ENCODE peak calls at places on chromosome 10, in eight cellular contexts. F is uterus, K is cardiac muscle cell, S is H9, N is pancreas, Z is neuronal stem cell, U is right cardiac atrium, E is Peyer's patch. H is an unnamed sample. For H3K4me1, the result is how much of the 10 kb centered on the place peaks cover.

GRCh38 chr10:88184543-88185297 is 321.3 kb downstream of the PTEN start:
- DNase-seq in N (no peak), Z (no peak), E (no peak), U (no peak), F (no peak), K (no peak), S (no peak), H (no peak)

GRCh38 chr10:69486922-69487730 is 35.9 kb downstream of the TSPAN15 start:
- DNase-seq in N (no peak), S (no peak), F (no peak), Z (no peak), E (no peak), K (no peak), U (no peak), H (no peak)

GRCh38 chr10:101014966-101015581 is 15.5 kb downstream of the LZTS2 start:
- DNase-seq in K (peak), F (no peak), Z (no peak), E (no peak), N (peak), U (no peak), S (no peak), H (no peak)

GRCh38 chr10:52258791-52259427 is 55.2 kb upstream of the DKK1 start:
- DNase-seq in E (no peak), S (no peak), N (no peak), U (no peak), F (no peak), Z (no peak), K (peak), H (no peak)

GRCh38 chr10:116882631-116883030 is 33.3 kb downstream of the ENO4 start:
- DNase-seq in S (no peak), U (no peak), Z (no peak), E (no peak), K (no peak), F (no peak), N (no peak), H (no peak)

GRCh38 chr10:73937333-73938020 is 26.5 kb downstream of the PLAU start:
- DNase-seq in F (no peak), S (no peak), N (no peak), K (peak), U (peak), E (no peak), Z (no peak), H (no peak)

GRCh38 chr10:116444527-116445142 is 17.0 kb downstream of the PNLIPRP3 start:
- DNase-seq in U (no peak), S (peak), E (no peak), Z (peak), K (peak), F (no peak), N (no peak), H (no peak)

GRCh38 chr10:2925631-2926030 is 141.7 kb upstream of the PFKP start:
- DNase-seq in E (peak), Z (no peak), F (no peak), U (peak), N (peak), S (no peak), K (peak), H (peak)

GRCh38 chr10:72084094-72084459 is 4.3 kb downstream of the SPOCK2 start:
- DNase-seq in N (no peak), K (no peak), F (no peak), Z (no peak), U (no peak), E (peak), S (no peak), H (no peak)

GRCh38 chr10:55203319-55203718 is 402.3 kb upstream of the PCDH15 start:
- DNase-seq in K (no peak), U (no peak), Z (no peak), S (no peak), F (no peak), E (no peak), N (no peak), H (no peak)

GRCh38 chr10:34758447-34758996 is 56.6 kb downstream of the PARD3 start:
- DNase-seq in F (no peak), S (no peak), U (no peak), E (peak), Z (no peak), N (no peak), K (peak), H (no peak)

GRCh38 chr10:5447071-5447470 is 34.7 kb downstream of the NET1 start:
- DNase-seq in E (no peak), K (peak), U (no peak), F (no peak), Z (no peak), N (no peak), S (no peak), H (no peak)
- H3K27ac ChIP-seq in E (peak), K (peak), U (no peak), F (peak), Z (no peak), N (peak), S (no peak), H (no peak)

GRCh38 chr10:6532321-6532720 is 47.8 kb downstream of the PRKCQ start:
- DNase-seq in Z (no peak), N (no peak), F (no peak), S (no peak), K (no peak), U (no peak), E (no peak), H (no peak)
- H3K4me1 ChIP-seq in Z (under half), N (under half), F (under half), S (under half), K (under half), U (under half), E (under half), H (under half)

GRCh38 chr10:109987828-109988227 is 20.0 kb upstream of the ADD3 start:
- DNase-seq in Z (no peak), K (no peak), N (no peak), F (no peak), U (no peak), E (no peak), S (no peak), H (no peak)

GRCh38 chr10:109984013-109984412 is 23.8 kb upstream of the ADD3 start:
- DNase-seq in Z (no peak), S (no peak), U (no peak), K (no peak), F (no peak), E (no peak), N (no peak), H (no peak)

GRCh38 chr10:109982812-109983211 is 25.0 kb upstream of the ADD3 start:
- DNase-seq in Z (no peak), F (no peak), U (no peak), E (no peak), K (peak), N (no peak), S (no peak), H (no peak)

GRCh38 chr10:109988231-109988630 is 19.6 kb upstream of the ADD3 start:
- DNase-seq in K (no peak), Z (no peak), U (no peak), F (no peak), E (no peak), S (no peak), N (no peak), H (no peak)

DNA sequence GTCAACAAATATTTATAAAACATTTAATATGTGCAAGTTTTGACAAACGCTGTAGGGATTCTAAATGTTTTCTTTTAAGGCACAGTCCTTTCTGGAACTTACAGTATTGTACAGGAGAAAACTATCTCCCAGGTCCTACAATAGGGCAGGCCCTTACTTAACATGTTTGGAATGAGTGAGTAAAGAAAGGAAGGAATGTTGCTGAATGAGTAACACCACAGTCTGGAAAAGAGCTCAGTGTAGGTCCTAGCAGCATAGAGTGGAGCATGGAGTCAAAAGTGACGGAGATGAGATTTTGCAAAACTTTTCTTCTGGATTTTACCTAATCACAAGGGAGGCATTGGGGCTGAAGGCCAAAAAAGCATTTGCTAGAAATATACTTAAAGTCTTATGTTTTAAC is 20.4 kb upstream of the ADD3 start:
- DNase-seq in F (no peak), E (no peak), N (no peak), S (no peak), U (no peak), Z (no peak), K (peak), H (no peak)
- H3K27ac ChIP-seq in F (no peak), E (no peak), N (no peak), S (no peak), U (no peak), Z (no peak), K (no peak), H (no peak)

GRCh38 chr10:80203835-80204148 is 1.5 kb downstream of the ANXA11 start:
- DNase-seq in E (peak), K (no peak), F (no peak), Z (no peak), N (no peak), U (no peak), S (no peak), H (no peak)
- H3K4me1 ChIP-seq in E (under half), K (under half), F (under half), Z (under half), N (under half), U (under half), S (under half), H (under half)